ENCODE peak calls at places on chromosomes 13 and 19, in six cellular contexts. A, N, U, O, H and F are unnamed samples.

GRCh38 chr19:42286349-42287016 is 15.4 kb upstream of the PRR19 start:
- DNase-seq in A (no peak), N (no peak), U (peak; percentile 57), O (no peak), H (peak; percentile 60), F (no peak)

GRCh38 chr19:46925548-46925950 is 64.8 kb downstream of the ARHGAP35 start:
- DNase-seq in A (peak; percentile 69), N (no peak), U (peak; percentile 29), O (peak; percentile 93), H (no peak), F (no peak)

GRCh38 chr19:38977445-38978314 is 2.1 kb upstream of the FBXO17 start:
- DNase-seq in A (no peak), N (no peak), U (no peak), O (no peak), H (no peak), F (no peak)

GRCh38 chr19:17605761-17606745 is 50.6 kb downstream of the COLGALT1 start:
- DNase-seq in A (peak; percentile 72), N (peak; percentile 97), U (peak; percentile 77), O (peak; percentile 80), H (peak; percentile 96), F (peak; percentile 95)

GRCh38 chr13:26423634-26424033 is 133.8 kb upstream of the WASF3 start:
- DNase-seq in A (no peak), N (no peak), U (no peak), O (no peak), H (no peak), F (no peak)

GRCh38 chr13:34129422-34129821 is 311.5 kb downstream of the RFC3 start:
- DNase-seq in A (no peak), N (no peak), U (no peak), O (no peak), H (no peak), F (no peak)

GRCh38 chr13:31461923-31462322 is 262.1 kb downstream of the B3GLCT start:
- DNase-seq in A (no peak), N (no peak), U (no peak), O (no peak), H (no peak), F (no peak)

GRCh38 chr13:45055902-45056648 is 64.2 kb upstream of the GTF2F2 start:
- DNase-seq in A (no peak), N (no peak), U (no peak), O (no peak), H (peak; percentile 9), F (no peak)

GRCh38 chr19:7788933-7789323 is 25.9 kb downstream of the CLEC4M start:
- DNase-seq in A (no peak), N (no peak), U (no peak), O (no peak), H (no peak), F (peak; percentile 21)

GRCh38 chr19:1884291-1884718 is 991 bp downstream of the ABHD17A start:
- DNase-seq in A (no peak), N (no peak), U (no peak), O (no peak), H (peak; percentile 21), F (no peak)
- TF ChIP-seq JUN in A (no peak), N (no peak), U (no peak), O (no peak), H (no peak), F (no peak)

DNA sequence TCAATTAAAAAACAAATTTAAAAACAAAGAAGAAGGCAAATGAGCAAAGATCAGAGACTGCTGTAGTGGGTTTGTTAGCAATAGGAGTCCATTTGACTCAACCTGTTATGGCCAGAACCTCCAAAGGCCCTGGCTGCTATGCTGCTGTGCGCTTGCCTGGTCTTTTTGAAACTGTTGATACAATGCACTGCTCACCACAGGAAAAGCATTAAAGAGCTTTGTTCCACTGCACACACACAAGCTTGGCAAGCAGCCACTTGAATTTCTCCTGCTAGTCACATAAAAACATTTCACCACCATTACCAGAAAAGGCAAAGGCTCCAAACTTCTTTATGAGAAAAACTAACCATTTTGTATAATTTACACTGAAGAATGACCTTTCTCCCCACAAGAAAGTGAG is 132.2 kb downstream of the FREM2 start:
- DNase-seq in A (no peak), N (no peak), U (peak; percentile 1), O (no peak), H (no peak), F (no peak)
- TF ChIP-seq JUN in A (no peak), N (no peak), U (no peak), O (no peak), H (no peak), F (no peak)

GRCh38 chr13:43804461-43805070 is 17.8 kb upstream of the ENOX1 start:
- DNase-seq in A (peak; percentile 9), N (no peak), U (peak; percentile 83), O (peak; percentile 39), H (peak; percentile 18), F (no peak)
- TF ChIP-seq JUN in A (no peak), N (no peak), U (no peak), O (no peak), H (no peak), F (no peak)

DNA sequence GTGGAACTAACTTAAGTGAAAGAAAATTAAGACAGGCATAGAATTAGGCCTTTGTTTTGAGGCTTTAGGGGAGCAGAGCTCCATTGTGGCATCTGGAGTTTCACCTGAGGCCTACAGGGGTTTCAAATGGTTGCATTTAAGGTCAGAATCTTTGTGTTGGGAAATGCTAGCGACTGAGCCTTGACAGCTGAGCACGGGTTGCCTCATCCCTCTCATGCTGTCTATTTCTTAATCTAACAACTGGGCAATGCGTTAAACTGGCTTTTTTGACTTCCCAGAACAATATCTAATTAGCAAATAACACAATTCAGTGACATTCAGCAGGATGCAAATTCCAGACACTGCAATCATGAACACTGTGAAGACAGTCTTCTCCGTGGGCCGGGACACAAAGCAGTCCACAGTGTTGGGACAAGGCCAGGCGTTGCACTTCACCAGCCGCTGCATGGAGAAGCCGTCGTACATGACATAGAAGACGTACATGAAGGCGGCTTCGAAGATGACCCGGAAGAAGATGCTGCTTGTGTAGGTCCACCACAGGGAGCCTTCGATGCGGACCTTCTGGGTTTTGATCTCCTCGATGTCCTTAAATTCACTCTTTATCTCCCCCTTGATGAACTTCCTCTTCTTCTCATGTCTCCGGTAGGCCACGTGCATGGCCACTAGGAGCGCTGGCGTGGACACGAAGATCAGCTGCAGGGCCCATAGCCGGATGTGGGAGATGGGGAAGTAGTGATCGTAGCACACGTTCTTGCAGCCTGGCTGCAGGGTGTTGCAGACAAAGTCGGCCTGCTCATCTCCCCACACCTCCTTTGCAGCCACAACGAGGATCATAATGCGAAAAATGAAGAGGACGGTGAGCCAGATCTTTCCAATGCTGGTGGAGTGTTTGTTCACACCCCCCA is 3.8 kb downstream of the GJB2 start:
- DNase-seq in A (no peak), N (no peak), U (no peak), O (no peak), H (peak; percentile 15), F (peak; percentile 56)
- TF ChIP-seq JUN in A (no peak), N (no peak), U (no peak), O (no peak), H (no peak), F (no peak)

GRCh38 chr19:18966304-18966703 is 25.3 kb upstream of the HOMER3 start:
- DNase-seq in A (no peak), N (no peak), U (no peak), O (no peak), H (no peak), F (no peak)

GRCh38 chr19:18972851-18973250 is 31.8 kb upstream of the HOMER3 start:
- DNase-seq in A (no peak), N (no peak), U (peak; percentile 23), O (no peak), H (no peak), F (no peak)

GRCh38 chr19:18967358-18968146 is 26.5 kb upstream of the HOMER3 start:
- DNase-seq in A (no peak), N (no peak), U (peak; percentile 71), O (no peak), H (no peak), F (no peak)

GRCh38 chr19:18972301-18972831 is 31.3 kb upstream of the HOMER3 start:
- DNase-seq in A (no peak), N (no peak), U (peak; percentile 79), O (no peak), H (no peak), F (no peak)

DNA sequence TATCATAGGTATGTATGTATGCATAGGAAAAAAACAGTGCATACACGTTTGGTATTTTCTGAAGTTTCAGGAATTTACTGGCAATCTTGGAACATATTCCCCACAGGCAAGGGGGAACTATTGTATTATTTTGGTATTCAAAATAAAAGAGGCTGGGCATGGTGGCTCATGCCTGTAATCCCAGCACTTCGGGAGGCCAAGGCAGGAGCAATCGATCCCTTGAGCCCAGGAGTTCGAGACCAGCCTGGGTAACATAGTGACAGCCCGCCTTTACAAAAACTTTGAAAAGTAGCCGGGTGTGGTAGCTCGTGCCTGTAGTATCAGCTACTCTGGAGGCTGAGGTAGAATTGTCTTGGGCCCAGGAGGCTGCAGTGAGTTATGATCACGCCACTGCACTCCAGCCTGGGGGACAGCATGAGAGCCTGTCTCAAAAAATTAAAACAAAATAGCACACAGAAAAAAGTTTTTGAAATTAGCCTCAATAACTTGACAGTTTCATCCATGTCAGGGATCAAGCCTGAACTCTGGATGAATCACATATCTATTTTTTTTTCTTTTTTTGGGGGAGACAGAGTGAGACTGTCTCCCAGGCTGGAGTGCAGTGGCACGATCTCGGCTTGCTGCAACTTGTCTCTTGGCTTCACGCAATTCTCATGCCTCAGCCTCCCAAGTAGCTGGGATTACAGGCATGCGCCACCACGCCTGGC is 29.1 kb upstream of the HOMER3 start:
- DNase-seq in A (no peak), N (no peak), U (no peak), O (no peak), H (no peak), F (no peak)
- TF ChIP-seq JUN in A (no peak), N (no peak), U (no peak), O (no peak), H (no peak), F (no peak)

DNA sequence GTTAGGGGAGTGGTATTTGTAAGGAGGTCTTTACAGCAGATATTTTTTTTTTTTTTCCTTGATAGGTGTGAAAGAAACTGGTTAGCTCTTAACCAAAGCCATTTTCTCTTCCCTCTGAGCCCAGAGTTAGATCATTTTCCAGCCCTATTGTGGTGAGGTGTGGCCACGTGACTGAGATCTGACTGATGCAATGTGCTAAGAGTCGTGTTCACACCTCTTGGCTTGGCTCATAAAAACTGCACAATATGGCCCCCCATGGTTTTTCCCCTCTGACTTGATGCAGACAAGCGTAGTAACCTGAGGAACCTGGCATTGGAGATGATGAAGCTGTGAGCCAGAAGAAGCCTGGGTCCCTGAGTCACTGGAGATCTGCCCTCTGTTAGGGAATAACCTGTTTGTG is 309.8 kb upstream of the TMTC4 start:
- DNase-seq in A (no peak), N (no peak), U (no peak), O (no peak), H (no peak), F (no peak)
- TF ChIP-seq JUN in A (no peak), N (no peak), U (no peak), O (no peak), H (no peak), F (no peak)

GRCh38 chr19:45440873-45441654 is 17.3 kb upstream of the ERCC1 start:
- DNase-seq in A (no peak), N (no peak), U (no peak), O (no peak), H (peak; percentile 53), F (no peak)
- TF ChIP-seq JUN in A (no peak), N (no peak), U (no peak), O (no peak), H (no peak), F (no peak)